ENCODE peak calls at places on chromosomes 2 and 18, in nine cellular contexts. P, D, M, F, R, W, V, S and N are unnamed samples. For H3K4me1, the result is how much of the 10 kb centered on the place peaks cover.

GRCh38 chr2:149800624-149801220 is 213.1 kb upstream of the MMADHC start:
- DNase-seq in S (no peak), D (no peak), P (no peak), R (no peak), M (no peak), F (no peak), V (no peak), W (no peak), N (no peak)

GRCh38 chr2:33216508-33217182 is 259.8 kb upstream of the RASGRP3 start:
- DNase-seq in R (peak), W (no peak), M (peak), F (no peak), V (no peak), D (peak), P (peak), S (peak), N (no peak)

GRCh38 chr18:59631583-59632181 is 65.5 kb downstream of the CCBE1 start:
- DNase-seq in S (no peak), D (no peak), P (no peak), R (no peak), V (peak), W (no peak), M (peak), F (no peak), N (no peak)

GRCh38 chr2:149401007-149401406 is 70.6 kb downstream of the LYPD6 start:
- DNase-seq in S (no peak), R (no peak), M (no peak), V (no peak), P (no peak), W (no peak), F (no peak), D (no peak), N (no peak)

GRCh38 chr2:219109468-219109867 is 48.7 kb upstream of the IHH start:
- DNase-seq in D (no peak), W (no peak), M (no peak), P (no peak), V (no peak), S (no peak), F (no peak), R (peak), N (peak)

GRCh38 chr2:68345129-68345875 is 19.8 kb upstream of the PLEK start:
- DNase-seq in S (no peak), R (no peak), M (no peak), V (no peak), P (no peak), W (no peak), F (no peak), D (no peak), N (no peak)

GRCh38 chr2:164903214-164903613 is 52.1 kb downstream of the SLC38A11 start:
- DNase-seq in F (no peak), S (no peak), P (no peak), V (no peak), R (no peak), M (no peak), W (no peak), D (no peak), N (no peak)

GRCh38 chr18:28526196-28526595 is 349.3 kb upstream of the CDH2 start:
- DNase-seq in P (no peak), S (no peak), R (no peak), M (no peak), W (no peak), F (no peak), V (no peak), D (no peak), N (no peak)

GRCh38 chr2:127485051-127485693 is 41.1 kb downstream of the IWS1 start:
- DNase-seq in R (no peak), M (no peak), V (no peak), F (no peak), P (no peak), S (no peak), W (no peak), D (no peak), N (no peak)

GRCh38 chr2:12918841-12919445 is 202.2 kb downstream of the TRIB2 start:
- DNase-seq in P (peak), D (peak), M (no peak), F (no peak), W (no peak), R (peak), S (peak), V (no peak), N (peak)

GRCh38 chr18:65761636-65762310 is 11.0 kb downstream of the CDH7 start:
- DNase-seq in D (no peak), W (no peak), V (no peak), M (no peak), S (no peak), P (no peak), R (no peak), F (no peak), N (no peak)

GRCh38 chr2:65300772-65301711 is 73.4 kb downstream of the ACTR2 start:
- DNase-seq in V (peak), R (peak), S (no peak), W (no peak), M (peak), F (peak), D (peak), P (no peak), N (peak)

GRCh38 chr2:190111166-190111565 is 48.6 kb upstream of the MSTN start:
- DNase-seq in M (no peak), F (no peak), P (no peak), D (no peak), R (no peak), S (no peak), V (no peak), W (no peak), N (no peak)

GRCh38 chr2:63871864-63872263 is 30.2 kb downstream of the UGP2 start:
- DNase-seq in P (no peak), W (no peak), R (no peak), V (no peak), D (no peak), M (no peak), F (no peak), S (no peak), N (no peak)

GRCh38 chr2:23803965-23804542 is 122.9 kb downstream of the ATAD2B start:
- DNase-seq in P (no peak), S (no peak), M (peak), W (no peak), R (peak), D (peak), V (peak), F (no peak), N (no peak)

GRCh38 chr18:25561923-25562322 is 210.0 kb upstream of the ZNF521 start:
- DNase-seq in R (peak), S (no peak), F (no peak), D (no peak), M (peak), P (no peak), W (no peak), V (peak), N (no peak)

GRCh38 chr2:20577495-20578235 is 73.2 kb downstream of the HS1BP3 start:
- DNase-seq in W (no peak), M (peak), F (no peak), S (no peak), V (no peak), P (no peak), R (no peak), D (peak), N (no peak)

GRCh38 chr2:170930132-170931109 is 1.4 kb downstream of the GORASP2 start:
- DNase-seq in S (no peak), M (peak), D (no peak), W (no peak), R (peak), F (peak), P (no peak), V (peak), N (no peak)

GRCh38 chr2:225894240-225894980 is 494.9 kb downstream of the NYAP2 start:
- DNase-seq in S (no peak), D (no peak), W (no peak), R (no peak), V (peak), M (peak), F (no peak), P (no peak), N (no peak)

GRCh38 chr2:239319261-239319661 is 81.6 kb downstream of the HDAC4 start:
- DNase-seq in S (no peak), F (no peak), D (peak), P (no peak), V (no peak), W (peak), M (no peak), R (peak), N (peak)

GRCh38 chr2:96549967-96550786 is 13.6 kb downstream of the ARID5A start:
- DNase-seq in P (no peak), S (no peak), W (peak), M (peak), V (peak), F (no peak), D (no peak), R (no peak), N (peak)

GRCh38 chr18:13051159-13051558 is 60.0 kb downstream of the CEP192 start:
- DNase-seq in V (no peak), W (no peak), F (no peak), S (no peak), R (no peak), D (no peak), M (no peak), P (no peak), N (no peak)

GRCh38 chr2:176187306-176188217 is 906 bp upstream of the HOXD1 start:
- DNase-seq in W (no peak), D (no peak), V (peak), M (no peak), P (no peak), R (peak), S (no peak), F (no peak), N (no peak)

GRCh38 chr2:37342636-37343211 is 1.7 kb upstream of the QPCT start:
- DNase-seq in P (no peak), D (no peak), W (no peak), M (no peak), F (no peak), S (no peak), R (no peak), V (no peak), N (no peak)

GRCh38 chr2:147416099-147416498 is 428.7 kb upstream of the ACVR2A start:
- DNase-seq in S (no peak), V (peak), W (no peak), P (no peak), R (no peak), F (no peak), M (peak), D (no peak), N (no peak)

GRCh38 chr2:147425437-147426038 is 419.3 kb upstream of the ACVR2A start:
- DNase-seq in W (no peak), V (no peak), M (no peak), D (no peak), F (no peak), S (no peak), P (no peak), R (no peak), N (no peak)

GRCh38 chr2:147424766-147425165 is 420.1 kb upstream of the ACVR2A start:
- DNase-seq in M (no peak), F (no peak), V (no peak), S (no peak), R (no peak), P (no peak), W (no peak), D (no peak), N (no peak)

GRCh38 chr2:147420947-147421346 is 423.9 kb upstream of the ACVR2A start:
- DNase-seq in R (no peak), M (no peak), P (no peak), W (no peak), D (no peak), F (no peak), V (no peak), S (no peak), N (no peak)

GRCh38 chr2:147420517-147420916 is 424.3 kb upstream of the ACVR2A start:
- DNase-seq in D (no peak), W (no peak), P (no peak), F (no peak), S (no peak), M (no peak), V (no peak), R (no peak), N (no peak)
- TF ChIP-seq EP300 in D (no peak), W (no peak), P (no peak), F (no peak), S (no peak), M (no peak), V (no peak), R (no peak), N (no peak)

DNA sequence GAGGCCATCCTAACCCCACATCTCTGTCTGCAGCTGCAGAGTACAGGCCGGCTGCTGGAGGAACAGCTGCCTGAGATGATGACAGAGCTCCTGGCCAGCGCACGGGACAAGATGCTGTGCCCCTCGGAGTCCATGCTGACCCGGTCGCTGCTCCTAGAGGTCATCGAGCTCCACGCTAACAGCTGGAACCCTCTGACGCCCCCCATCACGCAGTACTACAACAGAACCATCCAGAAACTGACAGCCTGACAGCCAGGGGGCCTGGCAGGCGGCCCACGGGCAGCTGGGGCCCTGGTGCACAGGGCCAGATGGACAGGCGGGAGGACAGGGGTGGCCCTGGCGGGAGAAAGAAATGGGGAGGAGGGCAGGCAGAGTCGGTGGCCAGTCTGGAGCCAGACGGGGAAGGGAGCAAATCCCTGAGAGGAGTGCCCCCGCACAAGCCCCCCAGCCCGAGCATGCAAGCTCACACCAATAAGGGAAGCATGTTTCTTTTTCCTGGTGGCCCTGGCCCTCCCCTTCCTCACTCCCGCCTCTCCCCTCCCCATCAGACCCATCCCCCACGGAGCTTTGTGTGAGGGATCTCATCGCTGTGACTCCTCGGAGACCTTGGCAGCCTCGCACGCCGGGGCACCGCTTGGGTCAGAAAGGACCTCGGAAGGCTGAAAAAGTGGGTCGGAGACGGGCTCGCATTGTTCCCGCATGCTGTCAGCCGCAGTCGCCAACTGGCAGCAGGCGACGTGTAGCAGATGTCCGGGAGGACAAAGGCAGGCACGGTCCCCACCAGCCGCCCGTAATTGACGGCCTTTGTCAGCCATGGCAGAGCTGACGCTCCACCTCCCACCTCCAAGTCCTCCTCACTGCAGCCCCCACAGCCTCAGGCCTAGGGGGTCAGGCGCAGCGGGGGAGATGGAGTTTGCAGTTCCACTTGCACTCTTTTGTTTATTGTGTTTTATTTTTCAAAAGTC is 91.2 kb downstream of the SMAD7 start:
- DNase-seq in M (no peak), D (peak), F (no peak), W (no peak), S (no peak), P (no peak), R (no peak), V (no peak), N (no peak)
- TF ChIP-seq CTCF in M (no peak), D (no peak), F (no peak), W (no peak), S (no peak), P (no peak), R (no peak), V (no peak), N (no peak)

GRCh38 chr2:54814367-54815155 is 91.1 kb downstream of the EML6 start:
- DNase-seq in W (no peak), F (no peak), D (no peak), V (no peak), R (no peak), P (no peak), M (no peak), S (no peak), N (no peak)
- H3K4me1 ChIP-seq in W (under half), F (under half), D (under half), V (under half), R (under half), P (under half), M (under half), S (under half), N (under half)

DNA sequence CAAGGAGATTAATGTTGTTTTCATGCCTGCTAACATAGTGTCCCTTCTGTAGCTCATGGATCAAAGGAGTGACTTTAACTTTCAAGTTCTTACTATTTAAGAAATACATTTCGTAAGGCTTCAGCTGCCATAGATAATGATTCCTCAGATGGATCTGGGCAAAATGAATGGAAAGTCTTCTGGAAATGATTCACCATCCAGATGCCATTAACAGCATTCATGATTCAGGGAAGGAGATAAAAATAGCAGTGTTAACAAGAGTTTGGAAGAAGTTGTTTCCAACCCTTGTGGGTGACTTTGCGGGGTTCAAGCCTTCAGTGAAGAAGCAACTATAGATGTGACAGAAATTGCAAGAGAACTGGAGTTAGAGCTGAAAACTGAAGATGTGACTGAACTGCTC is 17.0 kb downstream of the VRK2 start:
- DNase-seq in R (no peak), F (no peak), P (no peak), S (no peak), W (no peak), D (no peak), V (no peak), M (no peak), N (no peak)
- TF ChIP-seq EP300 in R (no peak), F (no peak), P (no peak), S (no peak), W (no peak), D (no peak), V (no peak), M (no peak), N (no peak)

GRCh38 chr2:15177103-15177502 is 384.0 kb downstream of the NBAS start:
- DNase-seq in W (no peak), M (no peak), V (no peak), F (peak), P (no peak), S (no peak), R (no peak), D (no peak), N (no peak)
- TF ChIP-seq CTCF in W (no peak), M (no peak), V (no peak), F (no peak), P (no peak), S (no peak), R (no peak), D (no peak), N (no peak)

DNA sequence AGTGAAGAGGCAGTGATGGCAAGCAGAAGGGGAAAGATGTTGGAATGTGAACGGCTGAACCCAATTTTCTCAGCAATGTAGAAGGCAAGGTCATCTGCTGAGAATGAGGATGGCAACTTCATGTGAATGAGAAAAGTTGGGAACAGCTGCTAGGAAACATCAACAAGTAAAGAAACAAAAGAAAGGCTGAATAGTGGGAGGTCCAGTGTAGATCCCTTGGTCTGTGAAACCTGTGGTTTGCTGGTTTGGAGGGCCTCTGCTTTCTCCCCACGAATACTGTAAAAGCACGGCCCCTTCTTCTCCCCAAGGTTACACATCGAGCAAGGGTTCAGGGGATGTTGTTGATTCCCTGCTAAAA is 27.3 kb downstream of the MARCHF4 start:
- DNase-seq in D (no peak), W (no peak), R (no peak), M (no peak), V (no peak), S (no peak), F (no peak), P (peak), N (no peak)
- H3K4me1 ChIP-seq in D (under half), W (under half), R (under half), M (under half), V (under half), S (under half), F (under half), P (under half), N (under half)

DNA sequence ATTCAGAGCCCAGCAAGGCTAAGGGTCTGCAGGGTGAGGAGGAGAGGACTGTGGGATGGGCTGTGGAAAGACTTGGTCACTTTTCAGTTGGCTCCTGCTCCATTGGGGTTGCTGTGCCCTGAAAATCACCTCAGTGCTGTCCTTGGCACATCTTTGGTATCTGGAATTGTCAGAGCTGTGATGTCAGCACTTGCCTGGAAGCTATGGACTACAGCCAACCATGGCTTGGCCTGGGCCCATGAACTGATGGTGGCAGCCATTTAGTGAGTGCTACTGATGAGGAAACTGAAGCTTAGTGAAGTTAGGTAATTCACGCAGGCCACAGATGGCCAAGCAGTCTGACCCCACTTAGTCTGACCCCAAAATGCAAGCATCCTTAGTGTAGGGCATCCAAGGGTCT is 121.8 kb upstream of the SERPINE2 start:
- DNase-seq in W (no peak), F (no peak), M (no peak), V (no peak), D (peak), S (no peak), P (no peak), R (no peak), N (no peak)
- TF ChIP-seq EP300 in W (no peak), F (no peak), M (no peak), V (no peak), D (no peak), S (no peak), P (no peak), R (no peak), N (no peak)

GRCh38 chr2:121046335-121046734 is 238.7 kb downstream of the TFCP2L1 start:
- DNase-seq in R (no peak), S (no peak), D (no peak), V (no peak), P (no peak), W (no peak), M (no peak), F (no peak), N (no peak)

GRCh38 chr2:121045245-121045644 is 239.8 kb downstream of the TFCP2L1 start:
- DNase-seq in M (no peak), F (no peak), S (no peak), W (peak), R (no peak), P (no peak), V (no peak), D (no peak), N (no peak)

GRCh38 chr2:121043827-121044222 is 241.2 kb downstream of the TFCP2L1 start:
- DNase-seq in D (no peak), R (no peak), V (no peak), P (no peak), M (peak), F (no peak), W (peak), S (no peak), N (no peak)

GRCh38 chr2:121043061-121043826 is 241.8 kb downstream of the TFCP2L1 start:
- DNase-seq in V (no peak), S (no peak), W (peak), F (no peak), R (no peak), P (no peak), M (no peak), D (no peak), N (peak)

GRCh38 chr2:121044412-121044811 is 240.6 kb downstream of the TFCP2L1 start:
- DNase-seq in V (no peak), F (no peak), M (peak), R (peak), S (no peak), W (peak), D (no peak), P (no peak), N (no peak)
- TF ChIP-seq CTCF in V (peak), F (no peak), M (no peak), R (no peak), S (no peak), W (no peak), D (no peak), P (no peak), N (no peak)

DNA sequence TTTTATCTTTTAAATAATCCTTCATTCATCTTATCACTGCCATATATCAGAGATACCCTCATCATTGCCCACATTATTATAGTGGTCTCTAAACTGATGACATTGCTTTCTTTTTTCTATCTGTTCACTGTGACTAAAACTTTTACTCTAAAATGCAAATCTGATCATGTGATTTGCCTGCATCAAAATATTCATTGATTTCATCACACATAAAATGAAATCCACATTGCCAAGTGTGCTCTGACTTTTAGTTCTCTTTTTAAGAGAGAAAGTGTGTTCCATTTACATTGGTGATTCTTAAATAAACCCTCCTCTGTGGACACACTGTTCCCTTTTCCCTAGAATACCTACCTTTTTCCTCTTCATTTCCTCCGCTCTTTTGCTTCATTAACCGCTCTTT is 7.5 kb downstream of the REL start:
- DNase-seq in M (no peak), R (no peak), V (no peak), W (no peak), D (no peak), S (no peak), F (no peak), P (no peak), N (no peak)
- H3K4me1 ChIP-seq in M (under half), R (under half), V (under half), W (under half), D (under half), S (under half), F (under half), P (under half), N (under half)